ENCODE peak calls at places on chromosomes 2 and 18, in four cellular contexts. K is body of pancreas; C is CD4-positive, alpha-beta T cell; E is PC-3. Q is an unnamed sample.
A peak's percentile ranks its signal among the peaks of the same experiment; 100 is the strongest.

GRCh38 chr18:79856119-79857080 is 58.7 kb downstream of the KCNG2 start:
- DNase-seq in K (peak; percentile 36), C (no peak), E (peak; percentile 24), Q (no peak)

GRCh38 chr2:207156045-207156444 is 9.7 kb downstream of the KLF7 start:
- DNase-seq in K (no peak), C (no peak), E (no peak), Q (no peak)

GRCh38 chr2:26562811-26563645 is 78.1 kb downstream of the CIB4 start:
- DNase-seq in K (peak; percentile 61), C (no peak), E (peak; percentile 61), Q (peak; percentile 62)

GRCh38 chr18:686339-687111 is 25.9 kb downstream of the ENOSF1 start:
- DNase-seq in K (no peak), C (no peak), E (no peak), Q (no peak)

GRCh38 chr2:169584005-169584877 is at the start of gene PPIG:
- DNase-seq in K (peak; percentile 92), C (peak; percentile 82), E (peak; percentile 90), Q (peak; percentile 91)

GRCh38 chr18:3313685-3314084 is 51.8 kb downstream of the MYL12B start:
- DNase-seq in K (no peak), C (no peak), E (no peak), Q (no peak)

GRCh38 chr18:59961086-59961485 is 61.3 kb downstream of the PMAIP1 start:
- DNase-seq in K (peak; percentile 15), C (no peak), E (no peak), Q (no peak)

GRCh38 chr18:61606759-61607158 is 273.5 kb downstream of the CDH20 start:
- DNase-seq in K (peak; percentile 57), C (no peak), E (peak; percentile 82), Q (peak; percentile 95)

GRCh38 chr2:29650634-29651097 is 270.7 kb downstream of the ALK start:
- DNase-seq in K (no peak), C (no peak), E (peak; percentile 80), Q (no peak)

GRCh38 chr2:223971-224760 is 39.7 kb downstream of the SH3YL1 start:
- DNase-seq in K (no peak), C (no peak), E (no peak), Q (no peak)

GRCh38 chr2:179749210-179749609 is 112.2 kb downstream of the ZNF385B start:
- DNase-seq in K (no peak), C (no peak), E (peak; percentile 61), Q (peak; percentile 42)

GRCh38 chr2:119384971-119385370 is 18.2 kb downstream of the DBI start:
- DNase-seq in K (no peak), C (no peak), E (no peak), Q (no peak)

GRCh38 chr2:119385465-119385864 is 18.7 kb downstream of the DBI start:
- DNase-seq in K (no peak), C (no peak), E (no peak), Q (no peak)

GRCh38 chr2:119389615-119390306 is 23.0 kb downstream of the DBI start:
- DNase-seq in K (peak; percentile 88), C (no peak), E (peak; percentile 89), Q (peak; percentile 75)

GRCh38 chr2:119383410-119384140 is 16.8 kb downstream of the DBI start:
- DNase-seq in K (peak; percentile 90), C (no peak), E (no peak), Q (peak; percentile 38)

GRCh38 chr2:119387381-119388129 is 20.8 kb downstream of the DBI start:
- DNase-seq in K (peak; percentile 85), C (no peak), E (no peak), Q (peak; percentile 86)
- TF ChIP-seq CTCF in K (peak; percentile 12), C (no peak), E (no peak), Q (peak; percentile 13)

GRCh38 chr2:84556190-84556589 is 39.9 kb downstream of the DNAH6 start:
- DNase-seq in K (no peak), C (no peak), E (peak; percentile 33), Q (peak; percentile 29)
- TF ChIP-seq CTCF in K (no peak), C (no peak), E (no peak), Q (no peak)

DNA sequence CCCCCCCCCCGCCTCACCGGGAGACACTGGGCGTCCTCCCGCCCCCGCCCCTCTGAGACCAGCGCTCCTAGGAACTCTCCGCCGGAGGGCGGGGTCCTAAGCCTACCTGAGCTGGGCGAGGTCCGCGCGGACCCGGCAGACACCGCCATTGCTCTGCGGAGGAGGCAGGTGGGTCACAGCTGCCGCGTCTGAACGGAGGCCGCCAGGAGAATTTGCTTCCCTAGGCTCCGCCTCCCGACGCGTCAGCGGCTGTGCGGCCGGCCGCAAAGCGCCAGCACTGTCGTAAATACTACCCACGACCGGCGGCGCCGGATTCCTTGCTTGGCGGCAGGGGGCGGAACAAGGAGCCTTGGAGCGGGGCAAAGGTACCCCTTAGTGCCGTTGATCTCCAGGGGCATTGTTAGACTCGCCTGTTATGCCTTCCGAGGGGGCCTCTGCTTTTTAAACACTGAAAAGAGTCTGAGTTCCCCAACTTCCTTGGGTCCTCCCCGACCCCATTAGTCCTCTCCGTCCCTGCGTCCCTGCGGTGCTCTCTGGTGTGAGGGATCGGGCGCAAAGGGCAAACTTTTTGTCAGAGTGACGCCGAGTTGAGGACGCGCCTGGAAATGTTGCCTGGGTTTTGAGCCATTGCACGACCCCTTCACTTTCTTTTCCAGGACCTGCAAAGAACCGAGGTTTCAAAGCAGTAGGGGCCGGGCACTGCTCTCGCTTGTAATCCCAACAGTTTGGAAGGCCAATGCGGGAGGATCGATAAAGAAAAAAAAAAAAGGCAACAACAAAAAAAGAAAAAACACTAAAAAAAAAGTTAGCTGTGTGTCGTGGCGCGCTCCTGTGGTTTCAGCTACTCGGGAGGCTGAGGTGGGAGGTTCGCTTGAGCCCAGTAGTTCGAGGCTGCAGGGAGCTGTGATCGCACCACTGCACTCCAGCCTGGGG is at the start of gene GGCX:
- DNase-seq in K (peak; percentile 97), C (peak; percentile 94), E (peak; percentile 96), Q (peak; percentile 93)
- TF ChIP-seq CTCF in K (no peak), C (no peak), E (no peak), Q (no peak)

GRCh38 chr18:25672490-25672889 is 320.5 kb upstream of the ZNF521 start:
- DNase-seq in K (no peak), C (no peak), E (no peak), Q (no peak)
- TF ChIP-seq CTCF in K (no peak), C (no peak), E (peak; percentile 30), Q (no peak)

GRCh38 chr18:21085579-21086161 is 25.9 kb downstream of the ROCK1 start:
- DNase-seq in K (no peak), C (no peak), E (peak; percentile 31), Q (no peak)
- TF ChIP-seq CTCF in K (no peak), C (no peak), E (no peak), Q (no peak)

DNA sequence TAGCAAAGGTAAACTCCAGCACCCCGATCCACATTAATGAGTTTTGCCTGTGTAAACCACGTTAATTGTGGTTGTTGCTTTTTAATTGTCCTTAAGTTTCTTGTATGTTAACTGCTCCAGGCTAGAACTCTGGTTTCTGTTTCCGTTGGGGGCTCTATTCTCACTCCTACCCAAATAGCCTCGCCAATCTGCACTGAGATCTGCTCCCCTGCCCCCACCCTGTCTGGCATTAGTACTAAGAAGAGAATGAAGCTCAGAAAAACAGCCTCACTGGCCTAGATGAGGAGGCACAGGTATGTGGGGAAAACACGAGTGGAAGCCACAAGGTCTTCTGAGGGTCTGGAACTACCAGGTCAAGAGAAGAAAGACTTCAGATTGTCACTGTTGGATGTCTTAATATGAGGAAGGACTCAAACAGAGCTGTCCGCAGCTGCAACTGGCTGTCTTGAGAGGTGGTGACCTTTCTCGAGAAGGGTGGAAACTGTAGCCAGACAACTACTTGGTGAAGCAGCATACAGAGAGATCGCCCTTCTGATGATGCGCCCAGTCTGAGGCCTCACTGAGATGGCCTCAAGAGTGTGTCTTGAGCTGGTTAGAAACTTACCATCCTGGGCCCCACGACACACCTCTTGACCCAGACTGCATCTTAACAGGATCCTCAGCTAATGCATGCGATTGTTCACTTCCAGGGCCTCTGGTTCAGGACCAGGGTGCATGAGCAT is 73.1 kb downstream of the TGOLN2 start:
- DNase-seq in K (no peak), C (no peak), E (no peak), Q (no peak)
- TF ChIP-seq CTCF in K (no peak), C (no peak), E (no peak), Q (no peak)

GRCh38 chr2:116787808-116788207 is 1026.7 kb upstream of the DDX18 start:
- DNase-seq in K (no peak), C (no peak), E (no peak), Q (no peak)
- TF ChIP-seq CTCF in K (no peak), C (no peak), E (no peak), Q (no peak)

GRCh38 chr2:217890445-217890844 is 112.3 kb downstream of the TNS1 start:
- DNase-seq in K (peak; percentile 50), C (no peak), E (no peak), Q (peak; percentile 73)
- TF ChIP-seq CTCF in K (no peak), C (no peak), E (peak; percentile 26), Q (peak; percentile 24)

GRCh38 chr2:215447056-215447455 is 11.2 kb upstream of the FN1 start:
- DNase-seq in K (no peak), C (no peak), E (no peak), Q (no peak)

GRCh38 chr2:215439404-215439803 is 3.5 kb upstream of the FN1 start:
- DNase-seq in K (no peak), C (no peak), E (no peak), Q (no peak)

GRCh38 chr2:215441560-215442391 is 5.9 kb upstream of the FN1 start:
- DNase-seq in K (no peak), C (no peak), E (no peak), Q (peak; percentile 74)

GRCh38 chr2:215439980-215440512 is 4.2 kb upstream of the FN1 start:
- DNase-seq in K (no peak), C (no peak), E (no peak), Q (no peak)

GRCh38 chr2:215442392-215442787 is 6.5 kb upstream of the FN1 start:
- DNase-seq in K (no peak), C (no peak), E (no peak), Q (no peak)
- TF ChIP-seq CTCF in K (no peak), C (no peak), E (no peak), Q (no peak)

Q was measured in MCF 10A.